ENCODE peak calls at places on chromosome 20, in five cellular contexts. U, B, O, N and P are unnamed samples.

GRCh38 chr20:50335105-50335504 is 144.5 kb downstream of the CEBPB start:
- DNase-seq in U (peak; percentile 66), B (no peak), O (no peak), N (no peak), P (no peak)

GRCh38 chr20:38167851-38168760 is 3.0 kb upstream of the TGM2 start:
- DNase-seq in U (peak; percentile 39), B (peak; percentile 55), O (peak; percentile 85), N (peak; percentile 51), P (peak; percentile 89)

GRCh38 chr20:41078329-41078728 is 49.7 kb downstream of the TOP1 start:
- DNase-seq in U (no peak), B (no peak), O (no peak), N (no peak), P (no peak)

GRCh38 chr20:14889503-14890125 is 552.2 kb upstream of the FLRT3 start:
- DNase-seq in U (no peak), B (no peak), O (no peak), N (no peak), P (no peak)

GRCh38 chr20:50886184-50886790 is 45.0 kb downstream of the ADNP start:
- DNase-seq in U (no peak), B (no peak), O (no peak), N (no peak), P (no peak)

GRCh38 chr20:63955281-63955845 is 853 bp downstream of the UCKL1 start:
- DNase-seq in U (no peak), B (peak; percentile 56), O (no peak), N (no peak), P (peak; percentile 58)

GRCh38 chr20:16583444-16583843 is 10.2 kb upstream of the KIF16B start:
- DNase-seq in U (no peak), B (no peak), O (no peak), N (no peak), P (no peak)

GRCh38 chr20:13457487-13457886 is 181.2 kb downstream of the TASP1 start:
- DNase-seq in U (no peak), B (no peak), O (no peak), N (no peak), P (no peak)

GRCh38 chr20:57582432-57583288 is 21.8 kb downstream of the PCK1 start:
- DNase-seq in U (no peak), B (no peak), O (peak; percentile 76), N (peak; percentile 44), P (no peak)

GRCh38 chr20:57788936-57789613 is 79.3 kb upstream of the PMEPA1 start:
- DNase-seq in U (no peak), B (no peak), O (no peak), N (no peak), P (no peak)

GRCh38 chr20:37538003-37538402 is 10.3 kb upstream of the BLCAP start:
- DNase-seq in U (no peak), B (no peak), O (peak; percentile 87), N (no peak), P (peak; percentile 2)

GRCh38 chr20:53773792-53774371 is 180.2 kb upstream of the ZNF217 start:
- DNase-seq in U (no peak), B (no peak), O (no peak), N (no peak), P (no peak)

GRCh38 chr20:58389324-58389967 is 417 bp downstream of the VAPB start:
- DNase-seq in U (no peak), B (peak; percentile 48), O (peak; percentile 70), N (peak; percentile 42), P (peak; percentile 32)

GRCh38 chr20:1150218-1150617 is 31.8 kb downstream of the PSMF1 start:
- DNase-seq in U (no peak), B (no peak), O (peak; percentile 15), N (no peak), P (no peak)

GRCh38 chr20:62294516-62294915 is 8.3 kb upstream of the ADRM1 start:
- DNase-seq in U (no peak), B (no peak), O (no peak), N (no peak), P (no peak)
- TF ChIP-seq POLR2A in U (no peak), B (no peak), O (no peak), N (no peak), P (no peak)

GRCh38 chr20:4776079-4776630 is 54.4 kb downstream of the PRND start:
- DNase-seq in U (no peak), B (no peak), O (no peak), N (no peak), P (no peak)
- TF ChIP-seq POLR2A in U (no peak), B (no peak), O (no peak), N (no peak), P (no peak)

DNA sequence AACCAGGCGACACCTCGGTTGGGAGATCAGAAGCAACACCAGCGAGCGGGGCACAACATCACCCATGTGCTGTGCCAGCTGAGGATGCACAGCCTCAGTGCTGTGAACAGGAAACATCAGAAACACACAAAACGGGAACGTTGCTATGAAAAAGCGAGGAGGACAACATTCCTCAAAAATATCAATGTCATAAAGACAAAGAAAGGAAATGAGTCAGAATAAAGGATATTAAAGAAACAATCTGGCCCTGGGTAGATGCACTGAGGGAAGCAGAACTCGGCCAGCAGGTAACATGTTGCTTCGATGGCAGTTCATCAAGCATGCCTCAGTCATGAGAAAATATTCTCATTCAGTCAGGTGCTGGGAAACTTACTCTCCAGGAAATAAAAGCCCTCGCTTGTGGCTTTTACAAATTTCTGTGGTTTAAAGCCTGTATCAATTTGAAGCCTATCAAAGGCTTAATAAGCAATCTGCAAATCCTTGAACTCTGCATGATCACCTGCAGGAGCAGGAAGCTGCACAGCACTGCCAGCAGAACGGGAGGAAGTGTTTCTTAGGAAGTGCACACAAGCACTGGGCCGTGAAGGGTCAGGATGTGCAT is 77.5 kb downstream of the GINS1 start:
- DNase-seq in U (no peak), B (no peak), O (no peak), N (no peak), P (no peak)
- TF ChIP-seq POLR2A in U (no peak), B (no peak), O (no peak), N (no peak), P (no peak)

GRCh38 chr20:2692036-2692885 is at the start of gene EBF4:
- DNase-seq in U (peak; percentile 23), B (peak; percentile 47), O (peak; percentile 80), N (peak; percentile 55), P (peak; percentile 54)
- TF ChIP-seq POLR2A in U (no peak), B (no peak), O (peak; percentile 31), N (no peak), P (no peak)

DNA sequence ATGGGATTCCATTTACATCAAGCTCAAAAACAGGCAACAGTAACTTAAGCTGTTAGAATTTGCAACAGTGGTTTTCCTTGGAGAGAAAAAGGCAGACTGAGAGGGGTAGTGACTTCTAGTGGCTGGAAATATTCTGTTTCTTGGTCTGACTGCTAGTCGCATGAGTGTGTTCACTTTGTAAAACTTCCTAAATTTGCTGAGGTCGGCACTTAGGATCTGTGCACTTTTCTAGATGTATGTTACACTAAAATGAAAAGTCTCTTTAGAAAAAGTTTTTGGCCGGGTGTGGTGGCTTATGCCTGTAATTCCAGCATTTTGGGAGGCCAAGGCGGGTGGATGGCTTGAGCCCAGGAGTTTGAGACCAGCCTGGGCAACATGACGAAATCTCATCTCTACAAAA is 18.7 kb downstream of the OVOL2 start:
- DNase-seq in U (no peak), B (no peak), O (no peak), N (no peak), P (no peak)
- TF ChIP-seq POLR2A in U (no peak), B (no peak), O (no peak), N (no peak), P (no peak)

GRCh38 chr20:5665417-5665816 is 84.8 kb upstream of the SHLD1 start:
- DNase-seq in U (no peak), B (no peak), O (no peak), N (no peak), P (no peak)
- TF ChIP-seq POLR2A in U (no peak), B (no peak), O (no peak), N (no peak), P (no peak)

GRCh38 chr20:22370137-22370536 is 214.2 kb downstream of the FOXA2 start:
- DNase-seq in U (no peak), B (no peak), O (no peak), N (no peak), P (no peak)

GRCh38 chr20:22371843-22372242 is 212.5 kb downstream of the FOXA2 start:
- DNase-seq in U (no peak), B (no peak), O (no peak), N (no peak), P (no peak)

GRCh38 chr20:22373164-22373895 is 211.0 kb downstream of the FOXA2 start:
- DNase-seq in U (no peak), B (peak; percentile 21), O (no peak), N (no peak), P (no peak)

GRCh38 chr20:22369100-22369499 is 215.3 kb downstream of the FOXA2 start:
- DNase-seq in U (no peak), B (no peak), O (no peak), N (no peak), P (no peak)

DNA sequence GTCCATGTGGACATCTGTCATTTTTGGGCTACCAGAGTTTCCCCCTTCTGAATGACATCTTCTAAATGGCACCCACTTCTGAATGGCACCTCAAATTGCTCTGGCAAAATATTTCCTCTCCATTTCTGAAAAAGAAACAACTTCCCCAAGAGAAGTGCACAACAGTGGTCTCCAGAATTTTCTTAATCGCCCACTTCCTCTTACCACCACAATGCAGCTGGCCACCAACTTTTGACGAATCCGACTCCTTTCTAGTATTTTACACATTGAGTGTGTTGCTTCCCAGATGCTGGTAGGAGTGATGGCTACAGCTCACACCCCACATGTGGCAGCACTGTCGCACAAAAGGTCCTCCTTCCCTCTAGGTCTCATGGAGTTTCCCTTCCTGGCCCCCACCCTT is 216.1 kb downstream of the FOXA2 start:
- DNase-seq in U (no peak), B (no peak), O (no peak), N (no peak), P (no peak)
- TF ChIP-seq POLR2A in U (no peak), B (no peak), O (no peak), N (no peak), P (no peak)